ENCODE peak calls at places on chromosome 2, in nine cellular contexts. M is NCI-H510A treated with DMSO at 0.1 percent for 48 hours; Y is colonic mucosa; H is astrocyte; F is stimulated activated CD4-positive, alpha-beta T cell treated with anti-CD3 and anti-CD28 coated beads, Interleukin-4, amount 100 ng/mL, for 48 hours; K is posterior cingulate gyrus; E is MM.1S; Z is mesothelial cell of epicardium; C is HuH-7. T is an unnamed sample.

GRCh38 chr2:69459936-69460335 is 22.7 kb upstream of the NFU1 start:
- DNase-seq in M (no peak), Y (no peak), H (no peak), F (no peak), K (no peak), E (no peak), Z (no peak), C (no peak), T (no peak)

GRCh38 chr2:215619022-215619958 is 183.4 kb upstream of the FN1 start:
- DNase-seq in M (peak; percentile 79), Y (no peak), H (peak; percentile 94), F (peak; percentile 8), K (no peak), E (no peak), Z (no peak), C (peak; percentile 83), T (peak; percentile 45)

GRCh38 chr2:237315170-237315880 is 98.6 kb downstream of the COL6A3 start:
- DNase-seq in M (no peak), Y (peak; percentile 54), H (peak; percentile 97), F (no peak), K (peak; percentile 72), E (no peak), Z (peak; percentile 54), C (peak; percentile 35), T (peak; percentile 94)

GRCh38 chr2:164913011-164913410 is 42.3 kb downstream of the SLC38A11 start:
- DNase-seq in M (no peak), Y (no peak), H (no peak), F (no peak), K (no peak), E (no peak), Z (no peak), C (no peak), T (no peak)

GRCh38 chr2:220619525-220620267 is 952.4 kb downstream of the EPHA4 start:
- DNase-seq in M (peak; percentile 53), Y (peak; percentile 17), H (peak; percentile 80), F (no peak), K (no peak), E (no peak), Z (no peak), C (no peak), T (no peak)

GRCh38 chr2:183773775-183774174 is 649.5 kb downstream of the NUP35 start:
- DNase-seq in M (no peak), Y (no peak), H (no peak), F (no peak), K (no peak), E (no peak), Z (no peak), C (no peak), T (no peak)

GRCh38 chr2:237299897-237300296 is 114.1 kb downstream of the COL6A3 start:
- DNase-seq in M (peak; percentile 58), Y (no peak), H (peak; percentile 100), F (no peak), K (no peak), E (no peak), Z (no peak), C (no peak), T (peak; percentile 94)

GRCh38 chr2:224952942-224953657 is 89.2 kb downstream of the DOCK10 start:
- DNase-seq in M (no peak), Y (peak; percentile 53), H (no peak), F (no peak), K (no peak), E (peak; percentile 54), Z (no peak), C (no peak), T (no peak)

GRCh38 chr2:55949613-55950012 is 26.0 kb upstream of the EFEMP1 start:
- DNase-seq in M (no peak), Y (no peak), H (no peak), F (no peak), K (no peak), E (no peak), Z (no peak), C (no peak), T (no peak)

GRCh38 chr2:133287709-133288108 is 280.6 kb downstream of the NCKAP5 start:
- DNase-seq in M (no peak), Y (no peak), H (peak; percentile 87), F (no peak), K (no peak), E (no peak), Z (no peak), C (no peak), T (peak; percentile 62)

GRCh38 chr2:57460875-57461274 is 585.7 kb upstream of the VRK2 start:
- DNase-seq in M (peak; percentile 31), Y (no peak), H (no peak), F (no peak), K (no peak), E (no peak), Z (no peak), C (no peak), T (peak; percentile 14)

GRCh38 chr2:147255812-147256211 is 589.0 kb upstream of the ACVR2A start:
- DNase-seq in M (no peak), Y (no peak), H (no peak), F (no peak), K (peak; percentile 58), E (no peak), Z (no peak), C (no peak), T (no peak)

GRCh38 chr2:162297925-162298552 is 20.4 kb downstream of the IFIH1 start:
- DNase-seq in M (peak; percentile 56), Y (peak; percentile 85), H (peak; percentile 51), F (peak; percentile 18), K (no peak), E (peak; percentile 73), Z (no peak), C (no peak), T (peak; percentile 93)

GRCh38 chr2:219719521-219719920 is 92.1 kb downstream of the SLC4A3 start:
- DNase-seq in M (no peak), Y (no peak), H (no peak), F (no peak), K (no peak), E (no peak), Z (no peak), C (no peak), T (no peak)

GRCh38 chr2:222594679-222595078 is 61.2 kb downstream of the FARSB start:
- DNase-seq in M (no peak), Y (peak; percentile 47), H (peak; percentile 52), F (no peak), K (no peak), E (no peak), Z (no peak), C (peak; percentile 48), T (peak; percentile 82)

GRCh38 chr2:75790121-75790520 is 79.4 kb upstream of the GCFC2 start:
- DNase-seq in M (no peak), Y (no peak), H (no peak), F (no peak), K (no peak), E (no peak), Z (no peak), C (no peak), T (no peak)

GRCh38 chr2:11298592-11298991 is 45.8 kb downstream of the ROCK2 start:
- DNase-seq in M (no peak), Y (no peak), H (no peak), F (no peak), K (no peak), E (no peak), Z (no peak), C (no peak), T (no peak)

GRCh38 chr2:112812318-112813042 is 24.1 kb downstream of the IL1B start:
- DNase-seq in M (no peak), Y (no peak), H (peak; percentile 69), F (no peak), K (no peak), E (no peak), Z (no peak), C (no peak), T (peak; percentile 86)

GRCh38 chr2:10004836-10005235 is 38.5 kb upstream of the KLF11 start:
- DNase-seq in M (no peak), Y (no peak), H (no peak), F (no peak), K (no peak), E (no peak), Z (no peak), C (no peak), T (no peak)

GRCh38 chr2:45626387-45627010 is 15.4 kb upstream of the SRBD1 start:
- DNase-seq in M (peak; percentile 49), Y (no peak), H (no peak), F (no peak), K (no peak), E (no peak), Z (no peak), C (no peak), T (no peak)

T was measured in adipocyte.